ENCODE peak calls at places on chromosomes 16 and 17, in seven cellular contexts. S is dorsolateral prefrontal cortex, C is cardiac muscle cell, N is IMR-90, P is GM10248, J is GM12864, D is heart right ventricle. Z is an unnamed sample.

GRCh38 chr16:4505356-4506153 is 29.4 kb downstream of the HMOX2 start:
- DNase-seq in C (no peak), N (no peak), P (peak; percentile 85), S (no peak), D (no peak), J (peak; percentile 89), Z (no peak)

GRCh38 chr17:4340914-4341615 is 25.4 kb downstream of the UBE2G1 start:
- DNase-seq in J (no peak), C (no peak), D (no peak), P (peak; percentile 45), S (no peak), N (peak; percentile 55), Z (peak; percentile 13)

GRCh38 chr17:46787478-46787877 is 31.0 kb downstream of the WNT3 start:
- DNase-seq in P (no peak), J (no peak), S (no peak), D (no peak), C (no peak), N (no peak), Z (no peak)

GRCh38 chr17:45432405-45433113 is at the start of gene ARHGAP27:
- DNase-seq in P (no peak), S (no peak), N (no peak), J (no peak), C (peak; percentile 30), D (peak; percentile 77), Z (no peak)

GRCh38 chr17:77810536-77810935 is 148.0 kb upstream of the TNRC6C start:
- DNase-seq in N (peak; percentile 33), P (no peak), D (peak; percentile 48), J (no peak), C (no peak), S (no peak), Z (peak; percentile 58)

GRCh38 chr17:29151567-29151966 is 28.6 kb downstream of the MYO18A start:
- DNase-seq in J (no peak), D (no peak), C (peak; percentile 50), N (peak; percentile 73), S (no peak), P (no peak), Z (peak; percentile 68)

GRCh38 chr17:49762148-49762941 is 1.6 kb downstream of the FAM117A start:
- DNase-seq in S (no peak), N (peak; percentile 12), D (no peak), C (no peak), P (no peak), J (no peak), Z (no peak)

GRCh38 chr16:57887711-57888110 is 83.2 kb downstream of the CNGB1 start:
- DNase-seq in S (no peak), P (no peak), D (no peak), N (no peak), J (no peak), C (no peak), Z (no peak)

GRCh38 chr16:72471317-72471716 is 299.4 kb upstream of the PMFBP1 start:
- DNase-seq in J (no peak), D (no peak), N (no peak), P (no peak), C (no peak), S (no peak), Z (no peak)

GRCh38 chr17:8490256-8491023 is 54.8 kb downstream of the NDEL1 start:
- DNase-seq in J (no peak), P (no peak), D (no peak), C (no peak), N (no peak), S (peak; percentile 13), Z (no peak)

GRCh38 chr16:47966325-47966724 is 189.5 kb downstream of the ABCC12 start:
- DNase-seq in S (no peak), J (no peak), D (no peak), C (no peak), N (no peak), P (no peak), Z (no peak)

GRCh38 chr17:49369089-49369488 is 7.0 kb upstream of the ZNF652 start:
- DNase-seq in S (no peak), D (no peak), C (no peak), N (no peak), P (no peak), J (no peak), Z (no peak)

GRCh38 chr16:29807426-29808218 is 1.3 kb downstream of the MAZ start:
- DNase-seq in S (peak; percentile 92), D (peak; percentile 90), J (peak; percentile 74), N (peak; percentile 91), C (peak; percentile 91), P (peak; percentile 77), Z (peak; percentile 92)

GRCh38 chr17:58335061-58335731 is 6.6 kb upstream of the TSPOAP1 start:
- DNase-seq in N (no peak), P (no peak), C (no peak), J (no peak), D (no peak), S (no peak), Z (no peak)

GRCh38 chr17:40555296-40556190 is 9.7 kb downstream of the CCR7 start:
- DNase-seq in D (no peak), J (no peak), N (no peak), C (no peak), S (no peak), P (no peak), Z (no peak)

GRCh38 chr16:78396046-78396445 is 296.6 kb downstream of the WWOX start:
- DNase-seq in D (no peak), N (no peak), P (no peak), J (no peak), S (no peak), C (peak; percentile 5), Z (no peak)
- TF ChIP-seq CTCF in D (peak; percentile 22), N (no peak), P (no peak), J (peak; percentile 15), S (peak; percentile 41), C (no peak), Z (peak; percentile 61)

DNA sequence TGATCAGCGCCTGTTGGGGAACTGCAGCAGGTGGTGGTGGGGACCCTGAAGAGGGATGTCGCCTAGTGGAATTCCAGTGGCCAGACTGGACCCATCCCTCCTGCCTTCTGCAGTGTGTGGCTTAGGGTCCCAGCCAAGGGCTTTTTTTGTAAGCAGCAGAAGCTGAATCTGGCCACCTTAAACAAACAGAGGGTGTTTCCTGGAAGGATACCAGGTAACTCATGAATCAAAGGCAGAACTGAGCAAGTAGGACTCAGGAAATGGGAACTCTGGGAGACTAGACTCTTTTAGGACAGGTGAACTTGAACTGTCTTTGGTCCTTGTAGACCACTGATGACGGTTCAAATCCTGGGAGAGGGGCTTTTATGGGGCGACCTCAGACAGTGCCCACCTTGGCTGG is 124.0 kb downstream of the ABCC6 start:
- DNase-seq in S (no peak), J (no peak), D (no peak), N (no peak), P (no peak), C (no peak), Z (no peak)
- TF ChIP-seq CTCF in S (no peak), J (no peak), D (no peak), N (no peak), P (no peak), C (no peak), Z (no peak)

GRCh38 chr16:67148221-67148620 is 2.6 kb downstream of the B3GNT9 start:
- DNase-seq in P (no peak), N (no peak), C (no peak), D (no peak), S (no peak), J (no peak), Z (no peak)

GRCh38 chr16:67150058-67150832 is 553 bp downstream of the B3GNT9 start:
- DNase-seq in N (peak; percentile 55), S (no peak), C (peak; percentile 66), P (peak; percentile 78), J (no peak), D (peak; percentile 64), Z (no peak)

GRCh38 chr16:67150833-67151396 is at the start of gene B3GNT9:
- DNase-seq in C (peak; percentile 72), P (peak; percentile 75), N (peak; percentile 66), J (no peak), D (peak; percentile 80), S (no peak), Z (peak; percentile 65)

GRCh38 chr16:67148656-67149275 is 2.0 kb downstream of the B3GNT9 start:
- DNase-seq in D (no peak), J (no peak), C (no peak), S (no peak), N (no peak), P (no peak), Z (no peak)

GRCh38 chr16:67149276-67150057 is 1.3 kb downstream of the B3GNT9 start:
- DNase-seq in D (no peak), C (no peak), J (no peak), N (no peak), S (no peak), P (no peak), Z (no peak)
- TF ChIP-seq CTCF in D (no peak), C (no peak), J (no peak), N (no peak), S (no peak), P (no peak), Z (no peak)

GRCh38 chr16:89993377-89993776 is 25.9 kb downstream of the DBNDD1 start:
- DNase-seq in P (no peak), N (no peak), J (no peak), C (no peak), S (no peak), D (no peak), Z (no peak)

GRCh38 chr16:89994389-89994720 is 24.9 kb downstream of the DBNDD1 start:
- DNase-seq in J (no peak), S (no peak), N (no peak), D (no peak), P (no peak), C (no peak), Z (no peak)

GRCh38 chr16:89993971-89994370 is 25.3 kb downstream of the DBNDD1 start:
- DNase-seq in S (no peak), C (no peak), D (no peak), P (no peak), N (no peak), J (no peak), Z (no peak)

GRCh38 chr16:89999831-90000574 is 19.3 kb downstream of the DBNDD1 start:
- DNase-seq in P (no peak), C (no peak), S (no peak), J (no peak), D (no peak), N (no peak), Z (no peak)

DNA sequence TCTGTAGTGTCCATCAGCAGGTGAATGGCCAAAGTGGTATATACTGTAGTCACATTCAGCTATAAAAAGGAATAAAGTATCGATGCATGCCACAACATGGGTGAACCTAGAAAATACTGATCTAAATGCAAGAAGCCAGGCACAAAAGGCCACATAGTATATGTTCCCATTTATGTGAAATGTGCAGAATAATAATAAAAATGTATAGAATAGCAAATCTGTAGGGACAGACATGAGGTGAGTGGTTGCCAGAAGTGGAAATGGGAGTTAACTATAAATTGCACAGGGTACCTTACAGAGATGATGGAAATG is 23.1 kb downstream of the DBNDD1 start:
- DNase-seq in C (no peak), J (no peak), P (no peak), S (no peak), D (no peak), N (no peak), Z (no peak)
- TF ChIP-seq CTCF in C (no peak), J (no peak), P (no peak), S (no peak), D (no peak), N (no peak), Z (no peak)

Z was measured in HFFc6.